ENCODE peak calls at places on chromosomes 7 and 10, in seven cellular contexts. One of them, this sample, is unnamed.

GRCh38 chr10:7512487-7512886 is 101.7 kb upstream of the SFMBT2 start:
- DNase-seq in HCT116: no peak
- DNase-seq in H1: no peak
- DNase-seq in K562: no peak
- DNase-seq in GM12878: no peak
- DNase-seq in endothelial cell of umbilical vein: no peak
- DNase-seq in SK-N-SH: no peak
- DNase-seq in this sample: no peak

GRCh38 chr7:111735661-111736323 is 173.5 kb upstream of the IMMP2L start:
- DNase-seq in SK-N-SH: peak
- DNase-seq in GM12878: no peak
- DNase-seq in HCT116: peak
- DNase-seq in endothelial cell of umbilical vein: peak
- DNase-seq in K562: peak
- DNase-seq in H1: peak
- DNase-seq in this sample: peak

GRCh38 chr10:48648172-48648942 is 36.3 kb upstream of the WDFY4 start:
- DNase-seq in endothelial cell of umbilical vein: no peak
- DNase-seq in K562: no peak
- DNase-seq in HCT116: no peak
- DNase-seq in SK-N-SH: no peak
- DNase-seq in H1: no peak
- DNase-seq in GM12878: peak
- DNase-seq in this sample: no peak

GRCh38 chr10:785539-786214 is 96.2 kb upstream of the DIP2C start:
- DNase-seq in HCT116: no peak
- DNase-seq in K562: peak
- DNase-seq in endothelial cell of umbilical vein: no peak
- DNase-seq in GM12878: no peak
- DNase-seq in H1: no peak
- DNase-seq in SK-N-SH: peak
- DNase-seq in this sample: no peak

GRCh38 chr10:124419635-124420034 is 912 bp upstream of the OAT start:
- DNase-seq in HCT116: no peak
- DNase-seq in endothelial cell of umbilical vein: no peak
- DNase-seq in SK-N-SH: no peak
- DNase-seq in K562: no peak
- DNase-seq in H1: no peak
- DNase-seq in GM12878: no peak
- DNase-seq in this sample: no peak

GRCh38 chr10:7408003-7408493 is 2.8 kb downstream of the SFMBT2 start:
- DNase-seq in GM12878: no peak
- DNase-seq in SK-N-SH: no peak
- DNase-seq in endothelial cell of umbilical vein: peak
- DNase-seq in H1: no peak
- DNase-seq in K562: no peak
- DNase-seq in HCT116: no peak
- DNase-seq in this sample: no peak

GRCh38 chr10:90227259-90227658 is 525.9 kb downstream of the KIF20B start:
- DNase-seq in GM12878: no peak
- DNase-seq in SK-N-SH: no peak
- DNase-seq in HCT116: peak
- DNase-seq in K562: no peak
- DNase-seq in endothelial cell of umbilical vein: peak
- DNase-seq in H1: no peak
- DNase-seq in this sample: no peak

GRCh38 chr10:127148066-127148932 is 48.1 kb downstream of the INSYN2A start:
- DNase-seq in SK-N-SH: no peak
- DNase-seq in H1: no peak
- DNase-seq in K562: no peak
- DNase-seq in GM12878: no peak
- DNase-seq in endothelial cell of umbilical vein: peak
- DNase-seq in HCT116: peak
- DNase-seq in this sample: no peak

GRCh38 chr7:94696981-94697670 is 41.2 kb upstream of the SGCE start:
- DNase-seq in K562: no peak
- DNase-seq in HCT116: peak
- DNase-seq in endothelial cell of umbilical vein: peak
- DNase-seq in SK-N-SH: no peak
- DNase-seq in H1: no peak
- DNase-seq in GM12878: no peak
- DNase-seq in this sample: no peak
- H3K9ac ChIP-seq in K562: no peak
- H3K9ac ChIP-seq in HCT116: no peak
- H3K9ac ChIP-seq in endothelial cell of umbilical vein: peak
- H3K9ac ChIP-seq in SK-N-SH: no peak
- H3K9ac ChIP-seq in H1: no peak
- H3K9ac ChIP-seq in GM12878: no peak
- H3K9ac ChIP-seq in this sample: no peak

DNA sequence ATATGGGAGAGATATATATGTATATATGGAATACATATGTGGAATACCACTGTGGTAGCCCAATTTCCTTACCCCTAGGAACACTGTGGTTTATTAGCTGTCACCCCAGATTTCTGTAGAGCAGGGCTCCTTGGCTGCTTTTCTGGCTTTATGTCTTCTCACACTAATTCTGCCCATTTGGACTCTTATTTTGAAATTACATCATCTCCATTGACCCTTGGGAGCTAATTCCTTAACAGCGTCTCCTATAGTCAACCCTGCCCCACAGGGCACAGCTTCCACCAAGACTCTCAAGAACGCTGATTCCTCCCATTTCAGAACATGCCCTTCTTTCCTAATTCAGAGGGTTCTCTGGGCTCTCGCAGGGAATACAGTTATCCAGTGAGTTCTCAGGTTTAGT is 55.4 kb upstream of the TARP start:
- DNase-seq in SK-N-SH: no peak
- DNase-seq in K562: no peak
- DNase-seq in GM12878: no peak
- DNase-seq in endothelial cell of umbilical vein: no peak
- DNase-seq in HCT116: no peak
- DNase-seq in H1: no peak
- DNase-seq in this sample: no peak
- TF ChIP-seq POLR2AphosphoS5 in SK-N-SH: no peak
- TF ChIP-seq POLR2AphosphoS5 in K562: no peak
- TF ChIP-seq POLR2AphosphoS5 in GM12878: no peak
- TF ChIP-seq POLR2AphosphoS5 in endothelial cell of umbilical vein: no peak
- TF ChIP-seq POLR2AphosphoS5 in HCT116: no peak
- TF ChIP-seq POLR2AphosphoS5 in H1: no peak
- TF ChIP-seq POLR2AphosphoS5 in this sample: no peak

GRCh38 chr10:97196213-97197029 is 10.7 kb upstream of the SLIT1 start:
- DNase-seq in K562: peak
- DNase-seq in endothelial cell of umbilical vein: peak
- DNase-seq in H1: peak
- DNase-seq in SK-N-SH: peak
- DNase-seq in HCT116: peak
- DNase-seq in GM12878: no peak
- DNase-seq in this sample: peak
- H3K9ac ChIP-seq in K562: no peak
- H3K9ac ChIP-seq in endothelial cell of umbilical vein: no peak
- H3K9ac ChIP-seq in H1: no peak
- H3K9ac ChIP-seq in SK-N-SH: no peak
- H3K9ac ChIP-seq in HCT116: peak
- H3K9ac ChIP-seq in GM12878: no peak
- H3K9ac ChIP-seq in this sample: no peak

DNA sequence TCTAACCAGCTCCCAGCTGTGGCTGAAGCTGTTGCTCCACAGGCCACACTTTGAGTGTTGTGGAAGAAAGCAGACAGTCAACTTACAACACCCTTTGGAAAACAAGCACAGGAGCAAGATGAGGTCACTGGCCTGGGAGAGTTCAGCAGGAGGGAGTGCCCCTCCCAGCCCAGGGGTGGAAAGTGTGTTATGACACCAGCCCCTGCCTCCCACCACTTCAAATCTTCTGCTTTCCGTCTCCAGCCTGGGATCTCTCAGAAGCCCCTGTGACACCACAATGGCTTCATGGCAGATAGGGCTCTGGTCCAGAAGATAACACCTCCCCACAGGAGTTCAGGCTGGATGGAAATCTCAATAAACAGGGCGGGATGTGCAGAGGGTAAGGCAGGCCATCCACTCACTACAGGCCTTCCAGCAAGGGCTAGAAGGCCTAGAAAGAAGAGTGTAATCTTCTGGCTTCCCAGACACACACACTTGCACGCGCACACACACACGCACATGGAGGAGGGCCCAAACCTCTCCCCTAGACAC is 48.7 kb upstream of the ZMIZ1 start:
- DNase-seq in SK-N-SH: no peak
- DNase-seq in GM12878: no peak
- DNase-seq in endothelial cell of umbilical vein: no peak
- DNase-seq in K562: peak
- DNase-seq in H1: no peak
- DNase-seq in HCT116: no peak
- DNase-seq in this sample: no peak
- TF ChIP-seq POLR2AphosphoS5 in SK-N-SH: no peak
- TF ChIP-seq POLR2AphosphoS5 in GM12878: no peak
- TF ChIP-seq POLR2AphosphoS5 in endothelial cell of umbilical vein: no peak
- TF ChIP-seq POLR2AphosphoS5 in K562: peak
- TF ChIP-seq POLR2AphosphoS5 in H1: no peak
- TF ChIP-seq POLR2AphosphoS5 in HCT116: no peak
- TF ChIP-seq POLR2AphosphoS5 in this sample: no peak

GRCh38 chr7:122304996-122305421 is 459 bp upstream of the FEZF1 start:
- DNase-seq in GM12878: no peak
- DNase-seq in HCT116: no peak
- DNase-seq in endothelial cell of umbilical vein: no peak
- DNase-seq in K562: no peak
- DNase-seq in SK-N-SH: no peak
- DNase-seq in H1: no peak
- DNase-seq in this sample: no peak

GRCh38 chr7:122307228-122307619 is 2.7 kb upstream of the FEZF1 start:
- DNase-seq in GM12878: no peak
- DNase-seq in endothelial cell of umbilical vein: no peak
- DNase-seq in K562: no peak
- DNase-seq in HCT116: no peak
- DNase-seq in H1: no peak
- DNase-seq in SK-N-SH: no peak
- DNase-seq in this sample: no peak

GRCh38 chr7:122304604-122304975 is at the start of gene FEZF1:
- DNase-seq in GM12878: no peak
- DNase-seq in K562: no peak
- DNase-seq in SK-N-SH: no peak
- DNase-seq in H1: no peak
- DNase-seq in HCT116: peak
- DNase-seq in endothelial cell of umbilical vein: no peak
- DNase-seq in this sample: peak

GRCh38 chr7:122305475-122306319 is 1.1 kb upstream of the FEZF1 start:
- DNase-seq in GM12878: no peak
- DNase-seq in H1: no peak
- DNase-seq in K562: no peak
- DNase-seq in endothelial cell of umbilical vein: no peak
- DNase-seq in HCT116: peak
- DNase-seq in SK-N-SH: no peak
- DNase-seq in this sample: no peak

GRCh38 chr7:122306320-122307227 is 2.0 kb upstream of the FEZF1 start:
- DNase-seq in endothelial cell of umbilical vein: no peak
- DNase-seq in SK-N-SH: no peak
- DNase-seq in K562: no peak
- DNase-seq in H1: no peak
- DNase-seq in GM12878: no peak
- DNase-seq in HCT116: no peak
- DNase-seq in this sample: no peak
- H3K9ac ChIP-seq in endothelial cell of umbilical vein: no peak
- H3K9ac ChIP-seq in SK-N-SH: no peak
- H3K9ac ChIP-seq in K562: no peak
- H3K9ac ChIP-seq in H1: peak
- H3K9ac ChIP-seq in GM12878: no peak
- H3K9ac ChIP-seq in HCT116: peak
- H3K9ac ChIP-seq in this sample: peak

DNA sequence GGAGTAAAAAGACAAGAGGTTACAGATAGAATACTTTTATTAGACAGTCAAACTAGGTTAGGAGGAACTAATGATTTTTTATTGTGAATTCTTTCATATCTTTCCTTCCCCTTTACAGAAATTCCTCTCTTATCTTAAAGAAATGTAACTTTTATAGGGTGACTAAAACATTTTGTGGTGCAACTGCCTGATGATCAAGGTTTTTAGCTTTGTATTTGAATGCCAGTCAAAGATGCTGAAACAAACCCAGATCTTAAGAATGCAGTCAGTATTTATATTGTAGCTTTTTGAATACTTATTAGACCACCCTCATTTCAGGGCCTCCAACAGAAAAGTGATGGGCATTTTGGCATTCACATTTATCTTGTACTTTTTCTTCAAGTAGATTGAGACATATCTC is 27.4 kb downstream of the TAX1BP1 start:
- DNase-seq in K562: no peak
- DNase-seq in SK-N-SH: no peak
- DNase-seq in GM12878: no peak
- DNase-seq in H1: no peak
- DNase-seq in HCT116: no peak
- DNase-seq in endothelial cell of umbilical vein: no peak
- DNase-seq in this sample: no peak
- TF ChIP-seq POLR2AphosphoS5 in K562: no peak
- TF ChIP-seq POLR2AphosphoS5 in SK-N-SH: no peak
- TF ChIP-seq POLR2AphosphoS5 in GM12878: no peak
- TF ChIP-seq POLR2AphosphoS5 in H1: no peak
- TF ChIP-seq POLR2AphosphoS5 in HCT116: no peak
- TF ChIP-seq POLR2AphosphoS5 in endothelial cell of umbilical vein: no peak
- TF ChIP-seq POLR2AphosphoS5 in this sample: no peak

GRCh38 chr7:121339082-121339481 is 10.3 kb downstream of the WNT16 start:
- DNase-seq in HCT116: no peak
- DNase-seq in endothelial cell of umbilical vein: no peak
- DNase-seq in K562: no peak
- DNase-seq in GM12878: no peak
- DNase-seq in H1: no peak
- DNase-seq in SK-N-SH: no peak
- DNase-seq in this sample: no peak

GRCh38 chr7:121336579-121336978 is 7.8 kb downstream of the WNT16 start:
- DNase-seq in GM12878: no peak
- DNase-seq in SK-N-SH: no peak
- DNase-seq in K562: no peak
- DNase-seq in H1: no peak
- DNase-seq in HCT116: no peak
- DNase-seq in endothelial cell of umbilical vein: no peak
- DNase-seq in this sample: no peak

GRCh38 chr7:121334875-121335648 is 6.3 kb downstream of the WNT16 start:
- DNase-seq in SK-N-SH: no peak
- DNase-seq in GM12878: no peak
- DNase-seq in HCT116: no peak
- DNase-seq in K562: no peak
- DNase-seq in H1: no peak
- DNase-seq in endothelial cell of umbilical vein: no peak
- DNase-seq in this sample: no peak

GRCh38 chr7:121334376-121334775 is 5.6 kb downstream of the WNT16 start:
- DNase-seq in K562: no peak
- DNase-seq in endothelial cell of umbilical vein: no peak
- DNase-seq in GM12878: no peak
- DNase-seq in H1: no peak
- DNase-seq in SK-N-SH: no peak
- DNase-seq in HCT116: no peak
- DNase-seq in this sample: no peak

DNA sequence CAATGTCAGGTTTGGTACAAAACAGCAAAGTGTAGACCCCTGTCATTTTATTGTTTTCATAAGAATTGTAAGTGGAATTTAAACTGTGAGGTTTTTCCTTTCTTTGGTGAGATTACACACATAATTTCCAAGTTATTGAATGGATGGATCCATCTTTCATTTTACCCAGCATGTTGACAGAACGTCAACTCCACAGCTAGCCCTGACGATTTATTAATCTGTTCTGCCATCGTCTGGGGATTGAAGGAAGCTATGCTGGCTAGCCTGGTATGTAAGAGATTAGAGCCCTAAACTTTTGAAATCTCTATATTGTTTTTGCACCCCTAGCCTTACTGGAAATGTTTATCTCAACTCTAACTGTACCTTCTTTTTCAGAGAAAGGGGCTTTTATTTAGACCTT is 8.6 kb downstream of the WNT16 start:
- DNase-seq in GM12878: no peak
- DNase-seq in endothelial cell of umbilical vein: no peak
- DNase-seq in H1: no peak
- DNase-seq in K562: no peak
- DNase-seq in SK-N-SH: peak
- DNase-seq in HCT116: no peak
- DNase-seq in this sample: no peak
- H3K9ac ChIP-seq in GM12878: no peak
- H3K9ac ChIP-seq in endothelial cell of umbilical vein: no peak
- H3K9ac ChIP-seq in H1: no peak
- H3K9ac ChIP-seq in K562: no peak
- H3K9ac ChIP-seq in SK-N-SH: no peak
- H3K9ac ChIP-seq in HCT116: no peak
- H3K9ac ChIP-seq in this sample: no peak

This sample was measured in SK-N-MC.